ENCODE peak calls at places on chromosomes 12 and 14, in five cellular contexts. Z is tibial artery, L is DND-41, R is psoas muscle, G is adrenal gland. D is an unnamed sample. For H3K4me1, the result is how much of the 10 kb centered on the place peaks cover.

GRCh38 chr12:130878193-130879185 is 6.6 kb downstream of the RAN start:
- DNase-seq in Z (no peak), G (no peak), L (peak), R (no peak), D (no peak)

GRCh38 chr14:103141117-103141796 is 18.0 kb downstream of the TNFAIP2 start:
- DNase-seq in L (peak), R (no peak), G (no peak), Z (no peak), D (no peak)

GRCh38 chr14:105442125-105442524 is 22.5 kb downstream of the MTA1 start:
- DNase-seq in Z (no peak), L (no peak), G (no peak), R (no peak), D (no peak)

GRCh38 chr12:123608192-123608591 is 6.3 kb downstream of the DDX55 start:
- DNase-seq in G (no peak), L (no peak), R (no peak), Z (no peak), D (no peak)

GRCh38 chr14:92443741-92444140 is 69.8 kb upstream of the RIN3 start:
- DNase-seq in G (no peak), L (no peak), R (no peak), Z (no peak), D (no peak)

GRCh38 chr12:24025153-24025798 is 75.8 kb upstream of the SOX5 start:
- DNase-seq in Z (no peak), L (no peak), R (no peak), G (no peak), D (no peak)

GRCh38 chr12:34198924-34199323 is 176.6 kb downstream of the ALG10 start:
- DNase-seq in G (no peak), Z (no peak), R (no peak), L (no peak), D (no peak)

GRCh38 chr14:21476526-21476924 is 234 bp downstream of the RAB2B start:
- DNase-seq in L (no peak), R (peak), G (peak), Z (no peak), D (no peak)

GRCh38 chr12:29164477-29165163 is 15.5 kb downstream of the FAR2 start:
- DNase-seq in L (no peak), R (no peak), Z (no peak), G (no peak), D (peak)

GRCh38 chr12:121475279-121475678 is 75.4 kb downstream of the RNF34 start:
- DNase-seq in L (no peak), Z (no peak), R (no peak), G (no peak), D (no peak)

GRCh38 chr14:90788031-90788430 is 28.2 kb downstream of the TTC7B start:
- DNase-seq in G (no peak), Z (no peak), R (no peak), L (no peak), D (no peak)

GRCh38 chr12:2163172-2163927 is 110.6 kb downstream of the CACNA1C start:
- DNase-seq in Z (peak), G (peak), L (no peak), R (peak), D (no peak)

GRCh38 chr14:49992901-49993335 is 100.0 kb downstream of the ARF6 start:
- DNase-seq in G (peak), L (no peak), Z (no peak), R (peak), D (no peak)

GRCh38 chr14:60396718-60397343 is 89.0 kb downstream of the C14orf39 start:
- DNase-seq in R (no peak), G (no peak), Z (no peak), L (no peak), D (no peak)

GRCh38 chr14:64680013-64680674 is 24.1 kb upstream of the PLEKHG3 start:
- DNase-seq in G (no peak), Z (peak), R (no peak), L (no peak), D (no peak)

GRCh38 chr12:40829738-40830144 is 137.5 kb downstream of the CNTN1 start:
- DNase-seq in R (no peak), G (no peak), Z (no peak), L (no peak), D (no peak)

GRCh38 chr12:113224955-113225354 is 3.7 kb downstream of the TPCN1 start:
- DNase-seq in L (no peak), G (no peak), R (no peak), Z (no peak), D (no peak)

GRCh38 chr12:87428701-87429277 is 600.4 kb downstream of the C12orf50 start:
- DNase-seq in G (peak), L (no peak), R (no peak), Z (no peak), D (no peak)

GRCh38 chr12:66011731-66012130 is 118.8 kb downstream of the LLPH start:
- DNase-seq in R (no peak), Z (no peak), G (no peak), L (no peak), D (no peak)

GRCh38 chr14:37864861-37865718 is 269.7 kb downstream of the TTC6 start:
- DNase-seq in R (no peak), G (no peak), Z (no peak), L (no peak), D (no peak)

GRCh38 chr14:75986439-75986765 is 839 bp downstream of the IFT43 start:
- DNase-seq in G (no peak), L (no peak), R (no peak), Z (no peak), D (no peak)

GRCh38 chr14:21860172-21860571 is 186.6 kb upstream of the OR4E1 start:
- DNase-seq in L (peak), Z (no peak), G (no peak), R (no peak), D (peak)

GRCh38 chr12:117356048-117356447 is 5.4 kb downstream of the NOS1 start:
- DNase-seq in G (no peak), L (no peak), R (no peak), Z (no peak), D (no peak)

GRCh38 chr14:95993768-95994592 is 45.2 kb upstream of the C14orf132 start:
- DNase-seq in L (peak), R (no peak), Z (no peak), G (no peak), D (peak)

GRCh38 chr12:130254476-130255276 is 83.0 kb upstream of the PIWIL1 start:
- DNase-seq in R (no peak), Z (no peak), G (no peak), L (peak), D (no peak)

GRCh38 chr14:50062438-50063039 is 53.8 kb downstream of the VCPKMT start:
- DNase-seq in R (no peak), L (peak), G (peak), Z (no peak), D (peak)

GRCh38 chr12:85275359-85275758 is 4.7 kb upstream of the ALX1 start:
- DNase-seq in G (no peak), Z (no peak), L (no peak), R (no peak), D (no peak)

GRCh38 chr12:54021006-54021405 is 7.2 kb upstream of the HOXC6 start:
- DNase-seq in R (no peak), G (no peak), L (no peak), Z (no peak), D (no peak)
- H3K4me3 ChIP-seq in R (peak), G (no peak), L (no peak), Z (peak), D (no peak)

DNA sequence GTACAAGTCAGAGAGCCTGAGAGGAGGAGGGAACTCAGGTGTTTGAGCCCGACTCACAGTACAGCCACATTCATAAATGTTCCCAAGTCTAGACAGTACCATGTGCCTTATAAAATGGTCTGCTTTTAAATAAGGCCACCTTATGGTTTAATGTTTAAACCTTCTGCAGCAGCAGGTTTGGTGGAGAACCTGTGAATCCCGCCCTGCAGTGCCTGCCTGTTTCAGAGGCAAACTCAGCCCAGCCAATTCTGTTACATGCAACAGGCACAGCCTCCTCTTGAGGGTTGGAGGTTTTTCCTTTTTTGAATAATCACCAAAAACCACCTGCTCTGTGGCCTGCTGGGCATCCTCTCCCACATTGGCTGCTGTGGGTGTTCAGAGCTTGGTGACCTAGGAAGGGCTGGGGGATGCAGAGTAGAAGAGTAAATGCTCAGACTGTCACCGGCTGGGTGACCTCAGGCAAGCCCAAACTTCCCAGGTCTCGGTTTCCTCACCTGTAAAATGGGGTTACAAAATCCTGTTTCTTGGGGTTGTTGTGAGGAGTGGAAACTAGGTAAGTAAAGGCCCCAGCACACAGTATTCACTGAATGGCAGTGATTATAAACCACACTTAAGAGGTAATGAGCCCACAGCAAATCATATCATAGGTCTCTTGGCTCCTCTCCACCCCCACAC is 28.0 kb downstream of the NUAK1 start:
- DNase-seq in Z (no peak), R (no peak), L (no peak), G (no peak), D (no peak)
- H3K27ac ChIP-seq in Z (peak), R (no peak), L (no peak), G (no peak), D (no peak)

DNA sequence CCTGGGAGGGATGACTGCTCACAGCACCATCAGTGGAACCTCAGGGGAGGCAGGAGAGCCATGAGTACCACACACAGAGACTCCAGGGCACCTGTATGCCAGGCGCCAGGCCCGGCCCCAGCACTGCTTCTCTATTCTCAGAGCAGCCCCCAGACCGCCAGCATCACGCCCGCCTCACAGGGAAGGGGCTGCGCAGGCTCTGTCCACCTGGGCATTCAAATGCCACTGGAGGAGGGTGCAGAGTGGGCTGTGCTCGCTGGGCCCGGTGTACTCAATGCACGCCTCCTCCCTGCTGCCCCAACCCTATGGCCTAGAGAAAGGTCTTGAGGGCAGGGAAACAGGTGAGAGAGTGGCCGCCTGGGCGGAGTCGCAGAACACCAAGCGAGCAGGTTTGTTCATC is 43.6 kb downstream of the CCDC85C start:
- DNase-seq in Z (no peak), L (no peak), R (no peak), G (no peak), D (no peak)
- H3K4me1 ChIP-seq in Z (under half), L (under half), R (under half), G (under half), D (under half)

GRCh38 chr12:10361084-10361483 is 28.8 kb downstream of the KLRK1 start:
- DNase-seq in Z (no peak), L (peak), G (no peak), R (no peak), D (no peak)
- H3K4me3 ChIP-seq in Z (no peak), L (no peak), G (no peak), R (peak), D (no peak)

DNA sequence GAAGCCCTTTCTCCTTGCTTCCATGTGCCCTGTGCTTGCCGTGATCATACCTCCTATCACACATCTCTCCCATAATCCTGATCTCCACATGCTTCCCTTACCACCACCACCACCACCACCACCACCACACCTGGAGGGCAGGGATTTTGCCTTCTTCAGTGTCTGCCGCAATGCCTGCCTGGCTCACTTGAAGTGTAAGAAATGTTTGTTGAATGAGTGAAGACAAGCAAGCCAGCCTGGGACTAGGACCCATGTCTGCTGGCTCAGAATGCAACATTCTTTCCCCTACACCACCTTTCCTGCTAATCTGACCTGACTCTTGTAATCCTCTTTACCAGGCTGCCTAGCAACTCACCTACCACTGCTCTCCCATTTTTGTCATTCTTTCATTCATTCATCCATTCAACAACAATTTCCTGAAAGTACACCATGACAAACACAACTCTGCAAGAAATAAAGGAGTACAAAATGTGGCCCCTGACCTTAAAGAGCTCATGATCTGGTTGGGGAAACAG is 3.5 kb upstream of the NID2 start:
- DNase-seq in L (no peak), R (no peak), Z (no peak), G (no peak), D (no peak)
- H3K27ac ChIP-seq in L (peak), R (no peak), Z (no peak), G (no peak), D (no peak)

D was measured in CD4-positive, alpha-beta memory T cell.